ENCODE peak calls at places on chromosome 20, in four cellular contexts. J is CD8-positive, alpha-beta memory T cell; S is gastrocnemius medialis; A is activated naive CD8-positive, alpha-beta T cell treated with anti-CD3 and anti-CD28 coated beads, Interleukin-2, amount 50 U/mL, for 24 hours. E is an unnamed sample.

GRCh38 chr20:45229264-45230056 is 8.3 kb downstream of the SEMG2 start:
- DNase-seq in J (no peak), A (peak), S (no peak), E (peak)

GRCh38 chr20:50701055-50701963 is 10.0 kb upstream of the RIPOR3 start:
- DNase-seq in S (no peak), J (no peak), A (no peak), E (no peak)

GRCh38 chr20:62652051-62652893 is 10.0 kb downstream of the SLCO4A1 start:
- DNase-seq in J (peak), A (peak), S (peak), E (peak)

GRCh38 chr20:54172856-54173652 is 732 bp downstream of the CYP24A1 start:
- DNase-seq in J (no peak), A (peak), S (no peak), E (no peak)

GRCh38 chr20:15236812-15237211 is 899.4 kb upstream of the FLRT3 start:
- DNase-seq in J (no peak), A (no peak), S (no peak), E (peak)

GRCh38 chr20:19828233-19828632 is 70.2 kb downstream of the RIN2 start:
- DNase-seq in J (peak), A (peak), S (no peak), E (peak)

GRCh38 chr20:17721802-17722486 is 22.2 kb downstream of the BANF2 start:
- DNase-seq in J (no peak), A (no peak), S (no peak), E (no peak)

GRCh38 chr20:10040070-10040970 is 5.5 kb downstream of the ANKEF1 start:
- DNase-seq in J (no peak), A (no peak), S (no peak), E (no peak)

GRCh38 chr20:37362231-37362792 is 16.4 kb downstream of the SRC start:
- DNase-seq in S (no peak), A (no peak), J (no peak), E (no peak)

GRCh38 chr20:17655865-17656489 is 26.1 kb downstream of the RRBP1 start:
- DNase-seq in S (no peak), A (no peak), J (no peak), E (no peak)

GRCh38 chr20:39259010-39259803 is 297.1 kb downstream of the DHX35 start:
- DNase-seq in A (no peak), S (no peak), J (no peak), E (no peak)

GRCh38 chr20:38269715-38270114 is 9.2 kb upstream of the KIAA1755 start:
- DNase-seq in J (no peak), A (no peak), S (no peak), E (no peak)

GRCh38 chr20:33522256-33522820 is 32.4 kb downstream of the CBFA2T2 start:
- DNase-seq in J (no peak), A (peak), S (no peak), E (no peak)

GRCh38 chr20:59748555-59749292 is 144.4 kb downstream of the PHACTR3 start:
- DNase-seq in A (no peak), J (no peak), S (no peak), E (no peak)

GRCh38 chr20:60024801-60025200 is 66.6 kb downstream of the CDH26 start:
- DNase-seq in S (no peak), J (no peak), A (no peak), E (no peak)

GRCh38 chr20:62128499-62128898 is 6.2 kb downstream of the LSM14B start:
- DNase-seq in A (no peak), J (no peak), S (no peak), E (no peak)

GRCh38 chr20:50813101-50813643 is 18.3 kb downstream of the BCAS4 start:
- DNase-seq in A (no peak), S (no peak), J (no peak), E (no peak)

GRCh38 chr20:20604357-20604756 is 108.1 kb downstream of the RALGAPA2 start:
- DNase-seq in J (no peak), S (no peak), A (no peak), E (no peak)

GRCh38 chr20:7352165-7352564 is 584.7 kb downstream of the BMP2 start:
- DNase-seq in A (no peak), S (no peak), J (no peak), E (no peak)

GRCh38 chr20:36465109-36466080 is 75.9 kb upstream of the MYL9 start:
- DNase-seq in A (peak), S (peak), J (no peak), E (peak)